ENCODE peak calls at places on chromosome 7, in nine cellular contexts. D, E, G, A, Q, V, M, C and O are unnamed samples.

GRCh38 chr7:80232969-80233724 is 98.5 kb downstream of the GNAI1 start:
- DNase-seq in D (no peak), E (no peak), G (no peak), A (no peak), Q (no peak), V (no peak), M (no peak), C (no peak), O (no peak)

GRCh38 chr7:74033372-74034311 is 5.7 kb downstream of the ELN start:
- DNase-seq in D (no peak), E (no peak), G (no peak), A (peak), Q (peak), V (peak), M (peak), C (no peak), O (no peak)

GRCh38 chr7:96104984-96105383 is 216.9 kb downstream of the SLC25A13 start:
- DNase-seq in D (no peak), E (no peak), G (no peak), A (no peak), Q (no peak), V (no peak), M (no peak), C (no peak), O (no peak)

GRCh38 chr7:4684826-4685225 is 2.7 kb downstream of the FOXK1 start:
- DNase-seq in D (no peak), E (no peak), G (no peak), A (no peak), Q (no peak), V (no peak), M (no peak), C (no peak), O (no peak)

GRCh38 chr7:81264116-81264515 is 345.3 kb upstream of the SEMA3C start:
- DNase-seq in D (peak), E (no peak), G (no peak), A (no peak), Q (peak), V (no peak), M (no peak), C (no peak), O (no peak)

GRCh38 chr7:102875700-102876192 is 37.1 kb upstream of the LRRC17 start:
- DNase-seq in D (no peak), E (no peak), G (peak), A (no peak), Q (no peak), V (peak), M (peak), C (peak), O (no peak)

GRCh38 chr7:83178066-83178465 is 15.4 kb upstream of the PCLO start:
- DNase-seq in D (no peak), E (no peak), G (no peak), A (no peak), Q (no peak), V (no peak), M (peak), C (no peak), O (no peak)

GRCh38 chr7:23696916-23697441 is 13.0 kb upstream of the STK31 start:
- DNase-seq in D (peak), E (peak), G (peak), A (peak), Q (peak), V (peak), M (peak), C (peak), O (peak)

GRCh38 chr7:130463553-130464434 is 23.0 kb upstream of the CEP41 start:
- DNase-seq in D (no peak), E (no peak), G (no peak), A (no peak), Q (no peak), V (no peak), M (no peak), C (no peak), O (no peak)